ENCODE peak calls at places on chromosome 4, in six cellular contexts. S is neural progenitor cell, M is IMR-90, E is fibroblast of pulmonary artery, N is tibial nerve, W is bronchial epithelial cell. I is an unnamed sample.

GRCh38 chr4:169948271-169948670 is 77.9 kb downstream of the MFAP3L start:
- DNase-seq in S (no peak), M (no peak), E (no peak), N (no peak), W (no peak), I (no peak)

GRCh38 chr4:73721901-73722300 is 18.5 kb upstream of the CXCL8 start:
- DNase-seq in S (no peak), M (peak; percentile 33), E (no peak), N (no peak), W (no peak), I (no peak)

GRCh38 chr4:132132433-132132832 is 1016.7 kb upstream of the PCDH10 start:
- DNase-seq in S (no peak), M (no peak), E (no peak), N (no peak), W (no peak), I (no peak)

GRCh38 chr4:32462944-32463343 is 1742.8 kb downstream of the PCDH7 start:
- DNase-seq in S (peak; percentile 33), M (peak; percentile 3), E (peak; percentile 55), N (no peak), W (peak; percentile 38), I (peak; percentile 2)

GRCh38 chr4:123235431-123235830 is 161.2 kb upstream of the SPRY1 start:
- DNase-seq in S (no peak), M (peak; percentile 61), E (peak; percentile 32), N (no peak), W (no peak), I (no peak)

GRCh38 chr4:185709802-185710486 is 102.0 kb downstream of the SORBS2 start:
- DNase-seq in S (no peak), M (no peak), E (peak; percentile 64), N (no peak), W (peak; percentile 77), I (no peak)

GRCh38 chr4:113637823-113638691 is 123.5 kb downstream of the CAMK2D start:
- DNase-seq in S (peak; percentile 27), M (no peak), E (no peak), N (no peak), W (no peak), I (peak; percentile 14)

GRCh38 chr4:168569909-168570276 is 73.0 kb downstream of the PALLD start:
- DNase-seq in S (no peak), M (no peak), E (no peak), N (no peak), W (no peak), I (no peak)

GRCh38 chr4:93030670-93031069 is 726.9 kb downstream of the GRID2 start:
- DNase-seq in S (no peak), M (no peak), E (no peak), N (no peak), W (no peak), I (peak; percentile 3)

GRCh38 chr4:76703123-76703490 is 194.8 kb downstream of the SOWAHB start:
- DNase-seq in S (no peak), M (no peak), E (no peak), N (no peak), W (peak; percentile 78), I (no peak)

GRCh38 chr4:57501715-57502114 is 391.5 kb upstream of the IGFBP7 start:
- DNase-seq in S (no peak), M (peak; percentile 6), E (peak; percentile 41), N (no peak), W (peak; percentile 29), I (no peak)

GRCh38 chr4:24260133-24260532 is 324.2 kb downstream of the DHX15 start:
- DNase-seq in S (no peak), M (no peak), E (no peak), N (no peak), W (no peak), I (no peak)

GRCh38 chr4:31343058-31343457 is 622.9 kb downstream of the PCDH7 start:
- DNase-seq in S (peak; percentile 10), M (no peak), E (peak; percentile 10), N (no peak), W (no peak), I (no peak)

GRCh38 chr4:7554885-7555284 is 120.2 kb upstream of the PSAPL1 start:
- DNase-seq in S (no peak), M (no peak), E (no peak), N (no peak), W (no peak), I (no peak)

GRCh38 chr4:134327274-134328122 is 125.9 kb upstream of the PABPC4L start:
- DNase-seq in S (no peak), M (no peak), E (no peak), N (no peak), W (no peak), I (no peak)

GRCh38 chr4:43564107-43564506 is 671.6 kb downstream of the GRXCR1 start:
- DNase-seq in S (no peak), M (no peak), E (no peak), N (no peak), W (no peak), I (no peak)

GRCh38 chr4:73707918-73708577 is 32.3 kb upstream of the CXCL8 start:
- DNase-seq in S (no peak), M (peak; percentile 95), E (peak; percentile 93), N (no peak), W (peak; percentile 94), I (no peak)

GRCh38 chr4:7415927-7416686 is 18.6 kb downstream of the PSAPL1 start:
- DNase-seq in S (no peak), M (no peak), E (no peak), N (no peak), W (no peak), I (no peak)

GRCh38 chr4:46389301-46389761 is 597 bp downstream of the GABRA2 start:
- DNase-seq in S (peak; percentile 68), M (no peak), E (peak; percentile 16), N (no peak), W (no peak), I (no peak)

GRCh38 chr4:186726440-186727148 is 2.9 kb upstream of the FAT1 start:
- DNase-seq in S (peak; percentile 93), M (peak; percentile 80), E (peak; percentile 79), N (peak; percentile 53), W (peak; percentile 64), I (no peak)

GRCh38 chr4:165248102-165248501 is 40.7 kb downstream of the KLHL2 start:
- DNase-seq in S (no peak), M (no peak), E (no peak), N (no peak), W (no peak), I (no peak)

GRCh38 chr4:140851032-140851636 is 94.9 kb upstream of the TBC1D9 start:
- DNase-seq in S (peak; percentile 80), M (peak; percentile 65), E (peak; percentile 78), N (peak; percentile 84), W (peak; percentile 57), I (peak; percentile 76)

GRCh38 chr4:185651137-185651677 is 115.9 kb upstream of the PDLIM3 start:
- DNase-seq in S (peak; percentile 20), M (no peak), E (no peak), N (no peak), W (no peak), I (no peak)

GRCh38 chr4:25523405-25523804 is 132.2 kb upstream of the SLC34A2 start:
- DNase-seq in S (no peak), M (no peak), E (peak; percentile 15), N (no peak), W (peak; percentile 26), I (no peak)

GRCh38 chr4:154421618-154422017 is 70.0 kb downstream of the DCHS2 start:
- DNase-seq in S (no peak), M (no peak), E (no peak), N (no peak), W (no peak), I (peak; percentile 38)

GRCh38 chr4:85244638-85245037 is 230.3 kb upstream of the ARHGAP24 start:
- DNase-seq in S (no peak), M (no peak), E (no peak), N (no peak), W (no peak), I (no peak)

GRCh38 chr4:146273204-146273901 is 59.0 kb downstream of the REELD1 start:
- DNase-seq in S (no peak), M (no peak), E (no peak), N (no peak), W (no peak), I (peak; percentile 90)

GRCh38 chr4:125956281-125956680 is 641.5 kb downstream of the FAT4 start:
- DNase-seq in S (no peak), M (no peak), E (no peak), N (no peak), W (no peak), I (no peak)

GRCh38 chr4:147984065-147984777 is 252.3 kb downstream of the ARHGAP10 start:
- DNase-seq in S (peak; percentile 77), M (peak; percentile 54), E (peak; percentile 75), N (no peak), W (peak; percentile 29), I (peak; percentile 57)

GRCh38 chr4:139901516-139902327 is 236.1 kb downstream of the MGST2 start:
- DNase-seq in S (no peak), M (peak; percentile 44), E (no peak), N (no peak), W (peak; percentile 70), I (no peak)

GRCh38 chr4:12555011-12555410 is 929.1 kb downstream of the RAB28 start:
- DNase-seq in S (no peak), M (no peak), E (peak; percentile 92), N (no peak), W (peak; percentile 59), I (no peak)

GRCh38 chr4:18934197-18934596 is 912.6 kb upstream of the LCORL start:
- DNase-seq in S (no peak), M (no peak), E (no peak), N (no peak), W (peak; percentile 17), I (no peak)
- TF ChIP-seq CTCF in S (peak; percentile 33), M (peak; percentile 16), E (no peak), N (no peak), W (no peak), I (no peak)

GRCh38 chr4:39700500-39700899 is 2.6 kb downstream of the UBE2K start:
- DNase-seq in S (no peak), M (no peak), E (no peak), N (no peak), W (no peak), I (no peak)
- H3K4me3 ChIP-seq in S (peak overlapping the region; percentile 76), M (peak overlapping the region; percentile 90), E (peak overlapping the region; percentile 96), N (no peak overlapping the region), W (peak overlapping the region; percentile 18), I (peak overlapping the region; percentile 90)

DNA sequence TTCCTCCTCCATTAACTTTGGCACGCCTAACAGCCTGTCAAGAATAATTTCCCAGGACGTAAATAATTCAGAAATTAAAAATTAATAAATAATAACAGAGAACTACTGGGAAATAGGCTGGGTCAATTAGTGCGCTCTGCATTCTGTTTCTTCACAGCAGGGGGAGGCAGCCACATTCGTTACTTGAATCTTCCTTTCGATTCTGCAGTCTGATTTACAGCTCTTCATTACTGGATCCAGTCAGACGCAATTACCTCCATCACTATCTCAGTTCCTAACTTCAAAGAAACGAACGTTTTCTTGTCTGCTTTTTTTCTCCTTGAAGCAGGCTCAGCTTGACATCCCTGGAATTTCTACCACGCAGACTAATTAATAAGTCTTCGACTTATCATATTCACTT is 9.0 kb upstream of the RPL34 start:
- DNase-seq in S (peak; percentile 11), M (no peak), E (peak; percentile 63), N (no peak), W (no peak), I (no peak)
- TF ChIP-seq CTCF in S (no peak), M (no peak), E (peak; percentile 57), N (no peak), W (no peak), I (no peak)

DNA sequence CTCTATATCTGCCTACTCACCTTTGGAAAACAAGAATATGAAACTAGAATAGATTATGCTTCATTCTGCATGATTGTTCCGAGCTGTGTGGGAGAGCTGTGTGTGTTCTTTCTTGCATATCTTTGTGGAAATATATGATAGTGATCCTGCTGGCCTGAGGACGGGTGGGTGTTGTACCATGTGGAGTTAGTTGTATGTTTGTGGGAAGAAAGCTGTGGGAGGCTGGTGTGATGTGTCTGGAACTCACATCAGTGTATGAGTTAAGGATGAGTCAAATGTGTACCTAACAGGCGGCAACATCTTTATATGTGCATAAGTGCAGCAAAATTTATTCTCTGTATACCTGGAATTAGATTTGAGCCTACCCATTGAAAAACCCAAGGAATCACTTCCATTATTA is 208.1 kb upstream of the ADGRL3 start:
- DNase-seq in S (no peak), M (peak; percentile 9), E (peak; percentile 11), N (no peak), W (peak; percentile 91), I (no peak)
- H3K4me3 ChIP-seq in S (no peak overlapping the region), M (no peak overlapping the region), E (no peak overlapping the region), N (no peak overlapping the region), W (no peak overlapping the region), I (no peak overlapping the region)